ENCODE peak calls at places on chromosomes 7 and 10, in seven cellular contexts. H is tibial artery, J is OCI-LY7, T is Peyer's patch, Y is gastrocnemius medialis, A is PC-3, M is astrocyte. R is an unnamed sample. For H3K36me3, the result is how much of the 10 kb centered on the place peaks cover.

GRCh38 chr10:77138541-77138940 is 499.1 kb downstream of the KCNMA1 start:
- DNase-seq in M (no peak), J (no peak), Y (no peak), H (no peak), T (no peak), A (no peak), R (no peak)

GRCh38 chr10:3226960-3227724 is 54.6 kb upstream of the PITRM1 start:
- DNase-seq in M (peak), T (no peak), A (peak), H (no peak), Y (no peak), J (no peak), R (no peak)

GRCh38 chr10:91190388-91190870 is 30.0 kb upstream of the PCGF5 start:
- DNase-seq in T (no peak), A (no peak), Y (no peak), M (peak), H (no peak), J (no peak), R (no peak)

GRCh38 chr10:13711281-13711680 is 124.5 kb downstream of the PRPF18 start:
- DNase-seq in A (no peak), M (no peak), Y (no peak), H (no peak), J (no peak), T (no peak), R (no peak)

GRCh38 chr10:35928760-35929159 is 286.7 kb upstream of the FZD8 start:
- DNase-seq in H (no peak), M (no peak), A (no peak), J (no peak), T (no peak), Y (no peak), R (no peak)

GRCh38 chr10:46264737-46265368 is 21.9 kb upstream of the ANTXRL start:
- DNase-seq in J (no peak), M (no peak), Y (no peak), T (no peak), H (no peak), A (no peak), R (no peak)

GRCh38 chr10:86266446-86267242 is 100.0 kb downstream of the GRID1 start:
- DNase-seq in T (no peak), A (no peak), H (peak), Y (no peak), M (no peak), J (no peak), R (peak)

GRCh38 chr7:157312941-157313340 is 23.9 kb upstream of the DNAJB6 start:
- DNase-seq in T (no peak), A (no peak), Y (no peak), H (no peak), M (no peak), J (no peak), R (no peak)

GRCh38 chr7:33643497-33643896 is 261.8 kb upstream of the BMPER start:
- DNase-seq in J (no peak), H (no peak), Y (no peak), A (no peak), T (no peak), M (no peak), R (no peak)
- TF ChIP-seq CTCF in J (no peak), H (no peak), Y (no peak), A (no peak), T (no peak), M (no peak), R (no peak)

DNA sequence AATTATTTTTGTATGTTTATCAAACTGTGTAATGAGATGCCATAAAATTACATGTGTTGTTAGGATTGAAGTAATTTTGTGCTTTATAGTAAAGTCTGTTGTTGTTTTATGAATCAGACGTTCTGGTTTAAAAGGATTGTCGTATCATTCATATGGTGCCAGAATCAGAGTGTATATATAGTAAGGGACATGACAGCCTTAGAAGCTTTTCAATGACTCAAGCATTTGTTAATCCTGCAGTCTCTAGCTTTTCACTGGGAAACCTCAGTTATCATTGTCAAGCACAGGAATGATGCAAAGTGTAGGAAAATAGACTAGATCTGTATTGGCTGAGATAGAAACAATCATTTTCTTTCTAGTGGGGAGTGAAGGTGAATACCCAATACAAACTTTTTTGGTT is 57.5 kb downstream of the TRRAP start:
- DNase-seq in M (no peak), H (no peak), Y (no peak), A (no peak), J (no peak), T (no peak), R (no peak)
- H3K36me3 ChIP-seq in M (half or more), H (half or more), Y (under half), A (under half), J (half or more), T (half or more), R (under half)

GRCh38 chr10:89515031-89515841 is 20.2 kb downstream of the SLC16A12 start:
- DNase-seq in H (peak), T (no peak), M (peak), A (no peak), Y (no peak), J (no peak), R (peak)
- TF ChIP-seq CTCF in H (no peak), T (no peak), M (no peak), A (no peak), Y (no peak), J (no peak), R (no peak)

GRCh38 chr10:30455816-30456215 is 21.8 kb downstream of the MAP3K8 start:
- DNase-seq in J (peak), A (no peak), T (no peak), H (no peak), M (no peak), Y (no peak), R (no peak)
- H3K36me3 ChIP-seq in J (under half), A (under half), T (half or more), H (half or more), M (under half), Y (under half), R (under half)

GRCh38 chr7:142320883-142321282 is 63.0 kb upstream of the PRSS58 start:
- DNase-seq in Y (no peak), T (no peak), J (no peak), M (no peak), A (no peak), H (no peak), R (no peak)

GRCh38 chr7:142323706-142324105 is 65.8 kb upstream of the PRSS58 start:
- DNase-seq in A (peak), T (peak), J (peak), Y (peak), H (no peak), M (no peak), R (peak)

GRCh38 chr7:142321391-142321790 is 63.5 kb upstream of the PRSS58 start:
- DNase-seq in J (no peak), A (no peak), Y (no peak), H (no peak), M (no peak), T (no peak), R (no peak)

DNA sequence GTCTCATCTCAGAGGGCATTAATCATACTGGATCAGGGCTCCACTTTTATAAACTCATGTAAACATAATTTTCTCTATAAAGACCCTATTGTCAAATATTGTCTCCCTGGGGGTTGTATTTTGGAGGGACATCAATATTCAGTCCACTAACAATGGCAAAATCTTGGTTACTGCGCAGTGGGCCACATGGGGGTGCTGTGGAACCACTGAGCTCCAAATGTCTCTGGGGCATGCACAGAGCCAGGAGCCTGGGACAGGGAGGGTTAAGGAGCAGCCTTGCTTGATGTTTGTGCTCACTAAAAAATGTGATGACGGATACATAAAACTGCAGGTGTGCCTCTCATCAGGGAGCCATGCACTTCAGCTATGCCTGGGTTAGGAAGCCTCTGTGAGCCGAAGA is 62.1 kb upstream of the PRSS58 start:
- DNase-seq in T (no peak), A (peak), Y (no peak), H (no peak), J (peak), M (no peak), R (no peak)
- TF ChIP-seq CTCF in T (no peak), A (peak), Y (no peak), H (no peak), J (peak), M (peak), R (no peak)

GRCh38 chr7:45073031-45073842 is 15.5 kb downstream of the NACAD start:
- DNase-seq in Y (no peak), A (no peak), H (peak), M (no peak), J (no peak), T (no peak), R (no peak)

GRCh38 chr7:45074738-45075644 is 13.8 kb downstream of the NACAD start:
- DNase-seq in T (no peak), A (no peak), H (peak), Y (no peak), J (no peak), M (no peak), R (no peak)

GRCh38 chr7:45072131-45073030 is 16.4 kb downstream of the NACAD start:
- DNase-seq in H (peak), A (no peak), T (no peak), M (no peak), J (no peak), Y (no peak), R (no peak)

GRCh38 chr7:45075871-45076796 is 12.6 kb downstream of the NACAD start:
- DNase-seq in H (peak), M (no peak), J (no peak), A (no peak), Y (no peak), T (no peak), R (no peak)

DNA sequence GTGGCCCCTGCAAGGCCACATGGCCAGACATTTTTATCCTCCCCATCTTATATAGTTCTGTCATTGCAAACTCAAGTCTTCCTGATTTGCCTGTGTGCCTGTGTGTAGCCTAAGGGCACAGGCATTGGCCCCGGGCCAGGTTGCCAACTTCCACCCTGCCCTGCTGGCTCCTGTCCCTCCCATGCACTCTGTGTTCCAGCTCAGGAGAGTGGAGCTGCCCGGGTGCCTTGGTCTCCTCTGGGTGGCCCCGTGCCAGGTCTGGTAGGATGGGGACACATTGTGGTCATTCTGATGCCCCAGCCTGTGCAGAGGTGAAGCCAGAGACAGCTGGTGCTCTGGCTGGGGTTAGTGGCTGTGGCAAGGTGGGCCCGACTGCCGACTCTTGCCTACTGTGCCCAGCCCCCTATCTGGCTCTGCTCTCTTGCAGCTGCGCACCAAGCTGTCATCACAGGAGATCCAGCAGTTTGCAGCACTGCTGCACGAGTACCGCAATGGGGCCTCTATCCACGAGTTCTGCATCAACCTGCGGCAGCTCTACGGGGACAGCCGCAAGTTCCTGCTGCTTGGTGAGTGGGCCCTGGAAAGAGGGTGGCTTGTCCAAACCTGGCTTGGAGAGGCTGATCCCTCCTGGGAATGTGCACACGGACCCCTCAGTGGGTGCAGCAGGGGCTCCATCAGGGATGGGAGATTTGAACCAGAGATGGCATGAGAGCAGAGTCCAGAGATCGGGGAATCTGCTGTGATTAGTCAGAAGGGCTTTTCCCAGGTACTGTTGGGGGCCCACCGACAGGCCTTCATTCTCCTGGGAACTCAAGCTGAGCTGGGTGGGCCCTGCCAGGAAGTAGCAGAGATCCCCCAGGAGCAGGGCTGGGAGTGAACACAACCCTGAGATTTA is 14.7 kb downstream of the NACAD start:
- DNase-seq in M (no peak), T (no peak), H (peak), J (no peak), Y (no peak), A (peak), R (no peak)
- H3K36me3 ChIP-seq in M (under half), T (half or more), H (half or more), J (half or more), Y (under half), A (under half), R (under half)

GRCh38 chr10:19651549-19651948 is 164.7 kb upstream of the PLXDC2 start:
- DNase-seq in H (no peak), A (no peak), J (no peak), Y (no peak), T (no peak), M (peak), R (no peak)
- TF ChIP-seq CTCF in H (no peak), A (no peak), J (no peak), Y (no peak), T (no peak), M (no peak), R (no peak)

DNA sequence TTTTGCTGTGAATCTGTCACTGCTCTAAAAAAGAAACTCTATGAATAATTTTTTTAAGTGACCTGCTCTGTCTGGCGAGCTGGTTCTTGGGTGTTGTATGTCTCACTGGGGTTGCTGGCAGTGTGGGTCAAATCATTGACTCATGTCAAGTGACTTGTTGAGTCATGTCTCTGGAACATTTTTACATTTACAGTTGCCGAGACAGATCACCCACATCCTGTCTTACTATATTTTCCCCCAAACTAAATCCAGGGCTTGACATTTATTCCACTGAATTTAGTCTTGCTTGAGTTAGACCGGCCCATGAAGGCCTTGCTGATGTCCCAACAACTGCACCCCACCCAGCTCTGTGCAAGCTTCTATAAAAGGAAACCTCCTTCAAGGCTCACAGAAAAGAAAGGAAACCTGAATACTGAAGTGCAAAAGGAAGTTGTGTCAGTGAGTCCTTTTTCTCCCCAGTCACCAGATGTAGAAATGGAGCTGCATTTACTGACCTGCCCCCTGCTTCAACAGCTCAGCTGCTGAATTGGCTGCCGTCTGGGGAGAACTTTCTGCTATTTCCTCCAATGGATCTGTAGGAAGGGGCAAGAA is 290.4 kb downstream of the TNS3 start:
- DNase-seq in Y (peak), A (peak), T (no peak), J (peak), M (peak), H (no peak), R (no peak)
- H3K36me3 ChIP-seq in Y (under half), A (half or more), T (half or more), J (under half), M (under half), H (under half), R (under half)

DNA sequence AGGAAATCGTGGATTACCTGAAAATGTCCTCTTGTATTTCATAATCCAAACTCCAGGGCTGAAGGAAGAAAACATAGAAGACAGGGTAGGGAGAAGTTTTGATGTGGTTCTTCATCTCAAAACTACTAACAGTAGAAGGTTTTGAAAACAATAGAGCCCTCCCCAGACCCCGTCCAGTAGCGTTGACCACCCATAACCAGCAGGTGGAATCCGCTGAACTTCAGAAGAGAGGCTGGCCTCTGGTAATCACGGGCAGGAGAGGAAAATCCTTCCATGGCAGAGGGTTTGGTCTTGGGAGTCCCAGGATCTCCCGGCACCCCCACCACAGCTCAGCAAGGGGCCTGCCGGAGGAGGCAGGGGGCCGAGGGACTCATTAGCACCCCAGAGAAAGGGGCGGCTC is 333.4 kb upstream of the RNF32 start:
- DNase-seq in A (no peak), M (no peak), J (no peak), H (no peak), Y (no peak), T (no peak), R (no peak)
- TF ChIP-seq CTCF in A (no peak), M (no peak), J (no peak), H (no peak), Y (no peak), T (no peak), R (no peak)

DNA sequence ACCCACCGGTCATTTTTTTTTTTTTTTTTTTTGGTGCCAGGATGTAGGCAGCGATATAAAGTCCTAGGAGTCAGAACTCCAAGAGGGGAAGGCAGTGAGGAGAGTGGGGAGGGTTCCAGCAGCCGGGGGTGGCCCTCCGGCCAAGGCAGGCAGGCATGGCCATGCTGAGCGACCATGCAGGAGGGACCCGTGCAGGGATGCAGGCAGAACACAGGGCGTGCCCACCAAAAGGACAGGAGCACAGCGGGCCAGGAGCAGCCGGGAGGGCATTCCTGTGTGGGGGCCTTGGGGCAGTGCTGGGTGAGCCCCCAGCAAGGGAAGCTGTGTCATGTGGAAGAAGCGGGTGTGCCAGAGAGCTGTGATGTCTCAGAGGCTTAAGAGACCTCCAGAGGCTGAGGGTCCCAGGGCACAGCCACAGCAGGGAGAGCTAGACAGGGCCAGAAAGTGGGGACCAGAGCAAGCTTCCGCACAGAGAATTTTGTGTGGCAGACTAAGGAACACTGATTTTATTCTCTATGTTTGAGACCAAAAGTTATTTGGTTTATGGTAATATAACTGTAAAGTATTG is 5.7 kb downstream of the ZFAND2A start:
- DNase-seq in J (no peak), A (no peak), Y (no peak), T (no peak), M (no peak), H (no peak), R (no peak)
- H3K36me3 ChIP-seq in J (half or more), A (under half), Y (under half), T (half or more), M (under half), H (half or more), R (under half)